ENCODE peak calls at places on chromosomes 16 and 17, in seven cellular contexts. C, B, A, D, W, G and Y are unnamed samples.

GRCh38 chr16:26765087-26765486 is 301.6 kb upstream of the C16orf82 start:
- DNase-seq in D (no peak), A (no peak), W (peak), B (no peak), G (no peak), C (peak), Y (no peak)

GRCh38 chr17:48622857-48623256 is 3.3 kb downstream of the HOXB9 start:
- DNase-seq in W (no peak), D (no peak), A (no peak), C (no peak), G (no peak), B (no peak), Y (no peak)

GRCh38 chr17:68433911-68434503 is 23.3 kb downstream of the WIPI1 start:
- DNase-seq in W (no peak), D (no peak), A (no peak), G (no peak), C (no peak), B (no peak), Y (no peak)

GRCh38 chr17:44203731-44204452 is 4.2 kb upstream of the ATXN7L3 start:
- DNase-seq in W (peak), B (peak), A (peak), G (peak), C (peak), D (no peak), Y (no peak)

GRCh38 chr17:4944554-4945175 is 3.7 kb downstream of the PFN1 start:
- DNase-seq in C (no peak), G (no peak), W (peak), D (no peak), A (no peak), B (no peak), Y (no peak)

GRCh38 chr17:76139261-76139752 is 1.7 kb downstream of the FOXJ1 start:
- DNase-seq in B (no peak), C (no peak), D (no peak), G (no peak), A (no peak), W (no peak), Y (no peak)

GRCh38 chr17:69810326-69811035 is 264.5 kb upstream of the KCNJ16 start:
- DNase-seq in D (no peak), A (no peak), W (no peak), B (no peak), G (peak), C (no peak), Y (no peak)

GRCh38 chr17:6797718-6798351 is 21.8 kb downstream of the FBXO39 start:
- DNase-seq in W (no peak), A (no peak), G (no peak), C (no peak), D (no peak), B (no peak), Y (peak)